ENCODE peak calls at places on chromosome 7, in five cellular contexts. One of them, this sample, is unnamed.

GRCh38 chr7:4879401-4880081 is 4.0 kb downstream of the RADIL start:
- DNase-seq in SK-N-SH: no peak
- DNase-seq in GM12878: no peak
- DNase-seq in HepG2: no peak
- DNase-seq in K562: no peak
- DNase-seq in this sample: no peak

GRCh38 chr7:101216860-101217387 is 457 bp downstream of the PLOD3 start:
- DNase-seq in SK-N-SH: no peak
- DNase-seq in GM12878: no peak
- DNase-seq in K562: no peak
- DNase-seq in HepG2: no peak
- DNase-seq in this sample: peak; percentile 48

GRCh38 chr7:127791790-127792189 is 139.8 kb downstream of the SND1 start:
- DNase-seq in HepG2: no peak
- DNase-seq in SK-N-SH: no peak
- DNase-seq in K562: no peak
- DNase-seq in GM12878: no peak
- DNase-seq in this sample: no peak

GRCh38 chr7:102064361-102065025 is 222.2 kb upstream of the SH2B2 start:
- DNase-seq in HepG2: no peak
- DNase-seq in GM12878: no peak
- DNase-seq in SK-N-SH: peak; percentile 88
- DNase-seq in K562: no peak
- DNase-seq in this sample: peak; percentile 81

GRCh38 chr7:3082831-3083230 is 39.2 kb upstream of the CARD11 start:
- DNase-seq in SK-N-SH: no peak
- DNase-seq in HepG2: no peak
- DNase-seq in K562: no peak
- DNase-seq in GM12878: no peak
- DNase-seq in this sample: no peak

GRCh38 chr7:112069879-112070321 is 136.3 kb downstream of the DOCK4 start:
- DNase-seq in SK-N-SH: no peak
- DNase-seq in GM12878: no peak
- DNase-seq in K562: no peak
- DNase-seq in HepG2: no peak
- DNase-seq in this sample: no peak

GRCh38 chr7:82441916-82442478 is 1.6 kb downstream of the CACNA2D1 start:
- DNase-seq in HepG2: no peak
- DNase-seq in SK-N-SH: peak; percentile 23
- DNase-seq in GM12878: no peak
- DNase-seq in K562: no peak
- DNase-seq in this sample: no peak

GRCh38 chr7:22578048-22578770 is 78.2 kb upstream of the STEAP1B start:
- DNase-seq in SK-N-SH: no peak
- DNase-seq in HepG2: no peak
- DNase-seq in K562: no peak
- DNase-seq in GM12878: no peak
- DNase-seq in this sample: no peak

GRCh38 chr7:150945171-150945852 is 32.8 kb downstream of the KCNH2 start:
- DNase-seq in HepG2: no peak
- DNase-seq in K562: no peak
- DNase-seq in SK-N-SH: peak; percentile 46
- DNase-seq in GM12878: no peak
- DNase-seq in this sample: no peak

GRCh38 chr7:103795787-103796186 is 193.7 kb downstream of the RELN start:
- DNase-seq in GM12878: no peak
- DNase-seq in SK-N-SH: no peak
- DNase-seq in HepG2: peak; percentile 45
- DNase-seq in K562: no peak
- DNase-seq in this sample: no peak

DNA sequence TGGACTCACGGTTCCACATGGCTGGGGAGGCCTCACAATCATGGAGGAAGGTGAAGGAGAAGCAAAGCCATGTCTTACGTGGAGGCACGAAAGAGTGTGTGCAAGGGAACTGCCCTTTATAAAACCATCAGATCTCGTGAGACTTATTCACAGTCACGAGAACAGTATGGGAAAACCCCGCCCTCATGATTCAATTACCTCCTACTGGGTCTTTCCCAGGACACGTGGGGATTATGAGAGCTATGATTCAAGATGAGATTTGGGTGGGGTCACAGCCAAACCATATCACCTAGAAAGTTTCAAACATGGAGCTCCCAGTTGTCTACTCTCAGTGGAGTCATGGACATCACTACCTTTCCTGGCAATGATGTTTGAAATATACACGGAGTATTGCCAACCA is 49.6 kb downstream of the CYCS start:
- DNase-seq in SK-N-SH: no peak
- DNase-seq in HepG2: no peak
- DNase-seq in GM12878: no peak
- DNase-seq in K562: no peak
- DNase-seq in this sample: no peak
- TF ChIP-seq REST in SK-N-SH: no peak
- TF ChIP-seq REST in HepG2: no peak
- TF ChIP-seq REST in GM12878: no peak
- TF ChIP-seq REST in K562: no peak
- TF ChIP-seq REST in this sample: no peak

DNA sequence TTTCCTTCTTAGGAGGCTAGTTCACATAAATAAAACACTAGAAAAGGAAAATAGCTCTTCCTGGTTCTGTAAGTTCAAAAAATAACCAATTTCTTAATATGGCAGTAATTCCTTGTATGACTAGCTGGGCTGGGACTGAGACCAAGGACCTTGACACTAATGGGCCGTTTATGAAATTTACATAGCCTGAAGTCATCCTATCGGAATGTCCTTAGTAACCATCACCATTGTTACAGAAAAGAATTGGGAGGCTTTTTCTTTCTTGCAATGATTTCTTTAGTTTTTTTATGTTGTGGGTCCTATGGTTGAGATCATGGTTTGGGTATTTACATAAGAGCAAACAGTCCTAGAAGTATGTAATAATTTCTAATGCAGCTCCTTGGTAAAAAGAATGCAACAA is 87.1 kb upstream of the HDAC9 start:
- DNase-seq in K562: no peak
- DNase-seq in HepG2: no peak
- DNase-seq in GM12878: no peak
- DNase-seq in SK-N-SH: no peak
- DNase-seq in this sample: no peak
- TF ChIP-seq GABPA in K562: no peak
- TF ChIP-seq GABPA in HepG2: no peak
- TF ChIP-seq GABPA in GM12878: no peak
- TF ChIP-seq GABPA in SK-N-SH: no peak
- TF ChIP-seq GABPA in this sample: no peak

GRCh38 chr7:121279822-121280221 is 49.0 kb upstream of the WNT16 start:
- DNase-seq in HepG2: no peak
- DNase-seq in GM12878: no peak
- DNase-seq in SK-N-SH: no peak
- DNase-seq in K562: no peak
- DNase-seq in this sample: no peak
- H3K27ac ChIP-seq in HepG2: no peak overlapping the region
- H3K27ac ChIP-seq in GM12878: peak overlapping the region; percentile 23
- H3K27ac ChIP-seq in SK-N-SH: no peak overlapping the region
- H3K27ac ChIP-seq in K562: no peak overlapping the region
- H3K27ac ChIP-seq in this sample: no peak overlapping the region

GRCh38 chr7:133853706-133854276 is 273.3 kb upstream of the LRGUK start:
- DNase-seq in K562: peak; percentile 34
- DNase-seq in SK-N-SH: peak; percentile 72
- DNase-seq in GM12878: peak; percentile 9
- DNase-seq in HepG2: peak; percentile 47
- DNase-seq in this sample: peak; percentile 55
- TF ChIP-seq REST in K562: no peak
- TF ChIP-seq REST in SK-N-SH: peak; percentile 21
- TF ChIP-seq REST in GM12878: no peak
- TF ChIP-seq REST in HepG2: no peak
- TF ChIP-seq REST in this sample: no peak

DNA sequence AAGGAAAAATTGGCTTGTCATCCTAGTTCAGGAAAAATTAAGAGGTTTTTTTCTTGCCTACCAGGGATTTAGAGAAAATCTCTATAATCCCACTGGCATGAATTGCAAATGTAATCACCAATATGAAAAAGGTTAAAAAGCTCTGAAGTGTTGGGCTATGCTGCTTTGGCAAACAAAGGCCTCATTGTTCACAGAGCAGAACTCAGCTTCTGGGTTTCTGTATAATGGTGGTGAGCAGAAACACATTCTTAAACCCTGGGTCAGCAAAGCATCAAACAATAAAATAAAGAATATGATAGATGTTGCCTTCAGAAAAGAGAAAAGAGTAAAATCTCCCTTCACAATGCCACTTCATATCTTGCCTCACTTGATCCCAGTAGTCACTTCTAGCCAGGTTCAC is 1255.6 kb upstream of the PHF14 start:
- DNase-seq in HepG2: no peak
- DNase-seq in GM12878: no peak
- DNase-seq in SK-N-SH: no peak
- DNase-seq in K562: no peak
- DNase-seq in this sample: no peak
- TF ChIP-seq GABPA in HepG2: no peak
- TF ChIP-seq GABPA in GM12878: no peak
- TF ChIP-seq GABPA in SK-N-SH: no peak
- TF ChIP-seq GABPA in K562: no peak
- TF ChIP-seq GABPA in this sample: no peak

GRCh38 chr7:117673839-117674238 is 194.0 kb downstream of the CFTR start:
- DNase-seq in HepG2: peak; percentile 7
- DNase-seq in GM12878: no peak
- DNase-seq in SK-N-SH: peak; percentile 5
- DNase-seq in K562: no peak
- DNase-seq in this sample: no peak

GRCh38 chr7:117672433-117672832 is 192.6 kb downstream of the CFTR start:
- DNase-seq in SK-N-SH: no peak
- DNase-seq in GM12878: no peak
- DNase-seq in K562: no peak
- DNase-seq in HepG2: no peak
- DNase-seq in this sample: no peak

GRCh38 chr7:117674617-117675016 is 194.8 kb downstream of the CFTR start:
- DNase-seq in K562: no peak
- DNase-seq in GM12878: no peak
- DNase-seq in SK-N-SH: no peak
- DNase-seq in HepG2: no peak
- DNase-seq in this sample: no peak

GRCh38 chr7:117675519-117676137 is 195.8 kb downstream of the CFTR start:
- DNase-seq in K562: no peak
- DNase-seq in GM12878: no peak
- DNase-seq in SK-N-SH: no peak
- DNase-seq in HepG2: no peak
- DNase-seq in this sample: no peak

DNA sequence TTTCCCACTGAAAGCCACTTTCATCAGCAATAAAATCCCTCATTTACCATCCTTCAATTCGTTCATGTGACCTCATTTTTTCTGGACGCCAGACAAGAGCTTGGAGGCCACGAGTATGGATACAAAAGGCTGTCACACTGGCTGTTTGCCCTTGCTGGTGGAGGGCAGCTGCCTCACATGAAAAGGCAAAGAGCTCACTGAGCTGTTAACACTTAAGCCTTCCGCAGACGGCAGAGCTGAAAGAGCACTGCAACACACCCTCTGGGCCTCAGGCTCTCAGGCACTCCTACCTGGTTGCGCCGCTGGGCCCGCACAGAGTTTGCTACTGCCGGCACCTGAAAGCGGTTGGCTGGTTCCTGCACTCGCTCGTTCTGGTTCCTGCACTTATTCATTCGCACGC is 193.5 kb downstream of the CFTR start:
- DNase-seq in GM12878: no peak
- DNase-seq in K562: no peak
- DNase-seq in SK-N-SH: no peak
- DNase-seq in HepG2: no peak
- DNase-seq in this sample: no peak
- H3K27ac ChIP-seq in GM12878: no peak overlapping the region
- H3K27ac ChIP-seq in K562: no peak overlapping the region
- H3K27ac ChIP-seq in SK-N-SH: no peak overlapping the region
- H3K27ac ChIP-seq in HepG2: no peak overlapping the region
- H3K27ac ChIP-seq in this sample: no peak overlapping the region

DNA sequence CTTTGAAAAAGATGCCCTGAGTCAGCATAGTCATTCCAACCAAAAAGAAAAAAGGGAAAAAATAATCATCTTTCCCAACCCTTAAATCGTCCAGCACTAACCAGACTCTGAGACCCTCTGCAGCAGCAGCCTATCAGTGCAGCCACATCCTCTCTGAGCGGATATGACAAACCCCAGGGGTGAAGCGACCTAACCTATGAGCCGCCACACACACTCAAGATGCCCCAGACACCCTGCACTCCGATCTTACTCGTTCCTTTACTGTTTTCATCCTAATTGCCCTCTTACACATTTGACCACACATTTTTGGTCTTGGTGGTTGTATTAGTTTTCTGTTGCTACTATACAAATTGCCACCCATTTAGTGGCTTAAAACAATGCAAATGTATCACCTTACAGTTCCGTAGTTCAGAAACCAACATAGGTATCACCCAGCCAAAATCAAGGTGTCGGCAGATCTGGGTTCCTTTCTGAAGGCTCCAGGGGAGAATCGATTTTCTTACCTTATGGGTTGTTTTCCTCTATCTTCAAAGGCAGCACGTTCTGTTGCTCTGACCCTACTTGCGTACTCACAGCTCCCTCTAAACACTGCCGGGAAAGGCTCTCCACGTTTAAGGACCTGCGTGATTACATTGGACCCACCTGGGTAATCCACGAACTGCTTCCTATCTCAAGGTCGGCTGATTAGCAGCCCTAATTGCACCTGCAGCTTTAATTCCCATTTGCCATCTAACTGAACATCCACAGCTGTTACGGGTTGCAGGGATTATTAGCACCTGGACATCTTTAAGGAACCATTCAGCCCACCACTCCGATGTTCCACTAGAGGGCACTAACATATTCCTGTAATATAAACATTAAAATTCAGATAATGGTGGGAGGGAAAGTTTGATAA is 37.3 kb upstream of the PRSS1 start:
- DNase-seq in GM12878: no peak
- DNase-seq in K562: peak; percentile 45
- DNase-seq in SK-N-SH: peak; percentile 36
- DNase-seq in HepG2: no peak
- DNase-seq in this sample: no peak
- TF ChIP-seq REST in GM12878: no peak
- TF ChIP-seq REST in K562: no peak
- TF ChIP-seq REST in SK-N-SH: no peak
- TF ChIP-seq REST in HepG2: no peak
- TF ChIP-seq REST in this sample: no peak

This sample was measured in HL-60.